ENCODE peak calls at places on chromosomes 6 and 20, in six cellular contexts. One of them, this sample, is unnamed.

GRCh38 chr6:158303210-158303731 is 9.0 kb upstream of the TULP4 start:
- DNase-seq in SIG-M5: no peak
- DNase-seq in GM13976: no peak
- DNase-seq in tibial nerve: no peak
- DNase-seq in midbrain: no peak
- DNase-seq in CD4-positive, alpha-beta T cell: no peak
- DNase-seq in this sample: no peak

GRCh38 chr6:72464246-72464645 is 157.6 kb upstream of the KCNQ5 start:
- DNase-seq in midbrain: no peak
- DNase-seq in SIG-M5: no peak
- DNase-seq in tibial nerve: no peak
- DNase-seq in GM13976: no peak
- DNase-seq in CD4-positive, alpha-beta T cell: no peak
- DNase-seq in this sample: no peak

GRCh38 chr20:62776692-62777527 is 19.4 kb upstream of the MRGBP start:
- DNase-seq in tibial nerve: no peak
- DNase-seq in SIG-M5: no peak
- DNase-seq in midbrain: no peak
- DNase-seq in GM13976: peak
- DNase-seq in CD4-positive, alpha-beta T cell: peak
- DNase-seq in this sample: no peak

GRCh38 chr6:116313377-116313776 is 33.6 kb upstream of the TSPYL1 start:
- DNase-seq in midbrain: no peak
- DNase-seq in GM13976: no peak
- DNase-seq in CD4-positive, alpha-beta T cell: no peak
- DNase-seq in SIG-M5: no peak
- DNase-seq in tibial nerve: no peak
- DNase-seq in this sample: peak

GRCh38 chr6:6556738-6557503 is 31.6 kb upstream of the LY86 start:
- DNase-seq in GM13976: peak
- DNase-seq in midbrain: no peak
- DNase-seq in CD4-positive, alpha-beta T cell: peak
- DNase-seq in tibial nerve: no peak
- DNase-seq in SIG-M5: peak
- DNase-seq in this sample: no peak

GRCh38 chr6:132902866-132903265 is 88.5 kb downstream of the RPS12 start:
- DNase-seq in GM13976: no peak
- DNase-seq in midbrain: no peak
- DNase-seq in CD4-positive, alpha-beta T cell: no peak
- DNase-seq in tibial nerve: no peak
- DNase-seq in SIG-M5: no peak
- DNase-seq in this sample: no peak

GRCh38 chr6:144156334-144156733 is 6.0 kb downstream of the STX11 start:
- DNase-seq in midbrain: no peak
- DNase-seq in GM13976: no peak
- DNase-seq in SIG-M5: peak
- DNase-seq in tibial nerve: no peak
- DNase-seq in CD4-positive, alpha-beta T cell: no peak
- DNase-seq in this sample: no peak

GRCh38 chr6:54428437-54428836 is 120.2 kb downstream of the TINAG start:
- DNase-seq in CD4-positive, alpha-beta T cell: no peak
- DNase-seq in SIG-M5: no peak
- DNase-seq in GM13976: peak
- DNase-seq in tibial nerve: no peak
- DNase-seq in midbrain: no peak
- DNase-seq in this sample: no peak

GRCh38 chr6:50381106-50381415 is 331.3 kb upstream of the DEFB112 start:
- DNase-seq in GM13976: no peak
- DNase-seq in SIG-M5: no peak
- DNase-seq in CD4-positive, alpha-beta T cell: no peak
- DNase-seq in midbrain: peak
- DNase-seq in tibial nerve: no peak
- DNase-seq in this sample: no peak

GRCh38 chr6:1890987-1891386 is 281.3 kb downstream of the FOXC1 start:
- DNase-seq in tibial nerve: no peak
- DNase-seq in midbrain: no peak
- DNase-seq in CD4-positive, alpha-beta T cell: no peak
- DNase-seq in SIG-M5: no peak
- DNase-seq in GM13976: no peak
- DNase-seq in this sample: no peak

GRCh38 chr6:41966214-41966920 is 24.8 kb upstream of the CCND3 start:
- DNase-seq in SIG-M5: no peak
- DNase-seq in midbrain: no peak
- DNase-seq in tibial nerve: no peak
- DNase-seq in CD4-positive, alpha-beta T cell: no peak
- DNase-seq in GM13976: no peak
- DNase-seq in this sample: no peak

GRCh38 chr6:134397674-134398073 is 79.8 kb upstream of the SGK1 start:
- DNase-seq in SIG-M5: no peak
- DNase-seq in GM13976: no peak
- DNase-seq in midbrain: no peak
- DNase-seq in CD4-positive, alpha-beta T cell: no peak
- DNase-seq in tibial nerve: no peak
- DNase-seq in this sample: no peak

GRCh38 chr6:17334265-17334664 is 53.1 kb downstream of the RBM24 start:
- DNase-seq in SIG-M5: no peak
- DNase-seq in CD4-positive, alpha-beta T cell: no peak
- DNase-seq in tibial nerve: no peak
- DNase-seq in midbrain: no peak
- DNase-seq in GM13976: no peak
- DNase-seq in this sample: peak

GRCh38 chr20:33816191-33816590 is 5.0 kb downstream of the CHMP4B start:
- DNase-seq in GM13976: no peak
- DNase-seq in SIG-M5: no peak
- DNase-seq in CD4-positive, alpha-beta T cell: no peak
- DNase-seq in midbrain: no peak
- DNase-seq in tibial nerve: no peak
- DNase-seq in this sample: no peak

GRCh38 chr6:169263836-169264608 is 10.4 kb upstream of the THBS2 start:
- DNase-seq in SIG-M5: no peak
- DNase-seq in CD4-positive, alpha-beta T cell: no peak
- DNase-seq in GM13976: no peak
- DNase-seq in midbrain: peak
- DNase-seq in tibial nerve: no peak
- DNase-seq in this sample: peak

GRCh38 chr6:165573671-165574070 is 89.4 kb downstream of the PDE10A start:
- DNase-seq in CD4-positive, alpha-beta T cell: no peak
- DNase-seq in GM13976: no peak
- DNase-seq in SIG-M5: no peak
- DNase-seq in tibial nerve: peak
- DNase-seq in midbrain: peak
- DNase-seq in this sample: no peak

GRCh38 chr6:31308050-31308844 is 36.4 kb upstream of the HLA-C start:
- DNase-seq in GM13976: peak
- DNase-seq in midbrain: no peak
- DNase-seq in tibial nerve: no peak
- DNase-seq in SIG-M5: no peak
- DNase-seq in CD4-positive, alpha-beta T cell: peak
- DNase-seq in this sample: no peak